ENCODE peak calls at places on chromosomes 13 and 19, in ten cellular contexts. Y, J, C, N, B, G, R, Z, X and E are unnamed samples.

GRCh38 chr19:18763674-18764590 is 27.2 kb downstream of the COMP start:
- DNase-seq in Y (no peak), J (no peak), C (peak), N (peak), B (peak), G (no peak), R (peak), Z (peak), X (no peak), E (peak)

GRCh38 chr13:93227280-93227905 is 786 bp downstream of the GPC6 start:
- DNase-seq in Y (no peak), J (no peak), C (peak), N (no peak), B (no peak), G (no peak), R (peak), Z (peak), X (no peak), E (no peak)

GRCh38 chr19:2615782-2616181 is 86.7 kb downstream of the GNG7 start:
- DNase-seq in Y (no peak), J (no peak), C (no peak), N (no peak), B (no peak), G (no peak), R (no peak), Z (no peak), X (no peak), E (no peak)

GRCh38 chr13:38883783-38884182 is 106.8 kb downstream of the STOML3 start:
- DNase-seq in Y (no peak), J (no peak), C (peak), N (no peak), B (no peak), G (no peak), R (peak), Z (no peak), X (no peak), E (no peak)

GRCh38 chr19:2270157-2270571 is 11.8 kb downstream of the PEAK3 start:
- DNase-seq in Y (no peak), J (no peak), C (no peak), N (no peak), B (peak), G (peak), R (peak), Z (peak), X (peak), E (no peak)

GRCh38 chr19:49408816-49409440 is 14.3 kb downstream of the PTH2 start:
- DNase-seq in Y (no peak), J (no peak), C (no peak), N (no peak), B (no peak), G (no peak), R (no peak), Z (no peak), X (no peak), E (no peak)

GRCh38 chr19:29873024-29873800 is 61.4 kb downstream of the CCNE1 start:
- DNase-seq in Y (no peak), J (no peak), C (no peak), N (no peak), B (peak), G (peak), R (peak), Z (peak), X (peak), E (no peak)

GRCh38 chr13:71590654-71591148 is 276.3 kb downstream of the DACH1 start:
- DNase-seq in Y (no peak), J (no peak), C (no peak), N (no peak), B (no peak), G (no peak), R (no peak), Z (no peak), X (no peak), E (no peak)

GRCh38 chr13:79237981-79238380 is 168.1 kb downstream of the RBM26 start:
- DNase-seq in Y (no peak), J (no peak), C (no peak), N (no peak), B (no peak), G (no peak), R (no peak), Z (no peak), X (no peak), E (no peak)

GRCh38 chr19:1406496-1406817 is 929 bp upstream of the DAZAP1 start:
- DNase-seq in Y (no peak), J (no peak), C (no peak), N (no peak), B (no peak), G (no peak), R (no peak), Z (no peak), X (no peak), E (no peak)

GRCh38 chr13:57631607-57632275 is at the start of gene PCDH17:
- DNase-seq in Y (peak), J (no peak), C (peak), N (peak), B (no peak), G (peak), R (peak), Z (peak), X (peak), E (no peak)

GRCh38 chr13:110353339-110353977 is 46.4 kb downstream of the COL4A2 start:
- DNase-seq in Y (no peak), J (no peak), C (no peak), N (no peak), B (no peak), G (no peak), R (no peak), Z (no peak), X (no peak), E (no peak)

GRCh38 chr19:11019824-11020223 is 59.0 kb downstream of the SMARCA4 start:
- DNase-seq in Y (peak), J (no peak), C (no peak), N (no peak), B (no peak), G (no peak), R (peak), Z (peak), X (peak), E (no peak)

GRCh38 chr19:27971071-27971470 is 1241.9 kb downstream of the UQCRFS1 start:
- DNase-seq in Y (no peak), J (no peak), C (peak), N (no peak), B (no peak), G (no peak), R (no peak), Z (no peak), X (no peak), E (no peak)

GRCh38 chr13:102770435-102770834 is 3.2 kb downstream of the TEX30 start:
- DNase-seq in Y (no peak), J (no peak), C (no peak), N (no peak), B (no peak), G (no peak), R (no peak), Z (no peak), X (no peak), E (no peak)

GRCh38 chr19:48471836-48472235 is 2.7 kb downstream of the CYTH2 start:
- DNase-seq in Y (no peak), J (no peak), C (no peak), N (no peak), B (no peak), G (no peak), R (no peak), Z (no peak), X (no peak), E (no peak)

GRCh38 chr13:87941244-87941643 is 270.1 kb downstream of the SLITRK5 start:
- DNase-seq in Y (no peak), J (no peak), C (no peak), N (no peak), B (no peak), G (no peak), R (no peak), Z (no peak), X (no peak), E (no peak)

GRCh38 chr19:8320564-8321066 is 560 bp downstream of the NDUFA7 start:
- DNase-seq in Y (no peak), J (no peak), C (no peak), N (no peak), B (no peak), G (no peak), R (no peak), Z (no peak), X (no peak), E (no peak)

GRCh38 chr19:8308891-8309291 is 733 bp upstream of the CD320 start:
- DNase-seq in Y (peak), J (no peak), C (no peak), N (peak), B (peak), G (peak), R (no peak), Z (peak), X (peak), E (no peak)

GRCh38 chr19:56917998-56918397 is 77.5 kb upstream of the PEG3 start:
- DNase-seq in Y (no peak), J (no peak), C (no peak), N (no peak), B (no peak), G (no peak), R (no peak), Z (no peak), X (no peak), E (no peak)

GRCh38 chr19:869245-870177 is 10.0 kb downstream of the CFD start:
- DNase-seq in Y (peak), J (peak), C (peak), N (no peak), B (peak), G (peak), R (peak), Z (peak), X (peak), E (peak)

DNA sequence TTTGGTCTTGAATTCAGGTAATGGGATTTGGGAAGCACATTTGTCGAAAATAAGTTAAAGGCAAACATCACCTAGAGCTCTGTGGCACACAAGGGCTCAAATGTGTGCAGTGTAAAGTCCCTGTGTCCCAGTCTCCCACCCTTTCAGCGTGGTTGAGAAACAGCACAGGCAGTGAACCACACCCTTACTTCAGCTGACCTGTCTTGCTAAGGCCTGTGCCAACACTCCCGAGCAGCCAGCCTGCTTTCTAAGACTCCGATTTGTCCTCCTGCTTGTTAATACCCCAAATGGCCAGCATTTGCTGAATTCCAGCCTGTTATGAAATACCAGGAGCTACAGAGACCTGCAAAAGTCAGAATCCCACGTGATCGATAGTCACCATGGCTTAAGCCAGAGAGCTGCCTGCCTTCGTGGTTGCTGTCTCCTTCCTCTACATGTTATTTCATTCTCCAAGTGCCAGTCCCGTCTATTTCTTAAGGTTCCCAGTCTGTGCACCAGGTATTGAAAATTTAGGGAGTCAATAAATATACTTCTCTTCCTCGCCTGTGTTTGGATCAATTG is 200.5 kb downstream of the FGF9 start:
- DNase-seq in Y (no peak), J (no peak), C (no peak), N (no peak), B (peak), G (no peak), R (no peak), Z (no peak), X (no peak), E (no peak)
- H3K4me3 ChIP-seq in Y (no peak), J (no peak), C (no peak), N (no peak), B (no peak), G (no peak), R (no peak), Z (no peak), X (no peak), E (no peak)

GRCh38 chr19:32222594-32222993 is 122.8 kb upstream of the ZNF507 start:
- DNase-seq in Y (peak), J (no peak), C (no peak), N (no peak), B (peak), G (no peak), R (no peak), Z (no peak), X (no peak), E (no peak)
- TF ChIP-seq CTCF in Y (no peak), J (no peak), C (no peak), N (no peak), B (no peak), G (no peak), R (no peak), Z (no peak), X (no peak), E (no peak)

GRCh38 chr13:33202644-33203169 is 82.8 kb downstream of the STARD13 start:
- DNase-seq in Y (no peak), J (no peak), C (no peak), N (no peak), B (no peak), G (no peak), R (no peak), Z (no peak), X (no peak), E (no peak)
- H3K4me3 ChIP-seq in Y (no peak), J (peak), C (no peak), N (no peak), B (no peak), G (no peak), R (no peak), Z (no peak), X (no peak), E (no peak)

GRCh38 chr19:51824603-51825002 is 29.6 kb downstream of the FPR3 start:
- DNase-seq in Y (no peak), J (no peak), C (no peak), N (no peak), B (no peak), G (peak), R (no peak), Z (no peak), X (no peak), E (no peak)

GRCh38 chr19:51830263-51830662 is 35.3 kb downstream of the FPR3 start:
- DNase-seq in Y (no peak), J (no peak), C (no peak), N (no peak), B (no peak), G (no peak), R (peak), Z (no peak), X (no peak), E (no peak)
- TF ChIP-seq CTCF in Y (peak), J (no peak), C (no peak), N (no peak), B (no peak), G (peak), R (peak), Z (peak), X (peak), E (no peak)

GRCh38 chr19:9947441-9947840 is 11.1 kb upstream of the OLFM2 start:
- DNase-seq in Y (no peak), J (no peak), C (no peak), N (no peak), B (no peak), G (no peak), R (no peak), Z (no peak), X (no peak), E (no peak)

GRCh38 chr19:9943744-9944143 is 7.4 kb upstream of the OLFM2 start:
- DNase-seq in Y (no peak), J (no peak), C (no peak), N (no peak), B (no peak), G (no peak), R (no peak), Z (no peak), X (no peak), E (no peak)

GRCh38 chr19:9941236-9941635 is 4.9 kb upstream of the OLFM2 start:
- DNase-seq in Y (no peak), J (no peak), C (no peak), N (no peak), B (no peak), G (no peak), R (peak), Z (no peak), X (no peak), E (no peak)

GRCh38 chr19:9941646-9942045 is 5.3 kb upstream of the OLFM2 start:
- DNase-seq in Y (no peak), J (no peak), C (no peak), N (no peak), B (no peak), G (no peak), R (no peak), Z (no peak), X (no peak), E (no peak)

DNA sequence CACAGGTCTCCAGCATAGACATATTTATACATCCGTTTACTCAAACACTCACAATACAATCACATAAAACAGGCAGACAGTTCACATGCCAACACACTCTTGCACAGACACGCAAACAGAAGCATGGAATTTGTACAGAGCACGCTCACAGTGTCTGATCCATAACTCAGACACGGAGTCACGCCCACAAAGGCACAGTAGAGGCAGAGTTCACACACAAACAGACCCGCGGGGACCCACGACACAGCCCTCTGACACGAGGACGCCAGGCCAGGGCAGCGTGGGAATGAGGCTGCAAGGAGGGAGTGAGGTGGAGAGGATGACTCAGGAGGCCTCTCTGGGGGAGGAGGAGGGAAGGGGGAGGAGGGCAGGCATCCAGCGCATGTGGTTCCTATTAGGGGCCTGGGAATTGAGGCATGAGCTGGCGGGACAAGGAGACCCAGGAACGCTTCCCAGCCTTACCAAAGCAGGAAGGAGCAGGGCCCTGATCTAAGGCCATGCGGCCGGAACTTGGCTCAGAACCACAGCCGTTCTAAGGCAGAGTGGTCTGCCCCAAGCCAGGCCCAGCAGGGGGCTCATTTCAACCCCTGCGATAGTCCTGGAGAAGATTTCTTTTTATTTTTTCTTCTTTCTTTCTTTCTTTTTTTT is 9.1 kb upstream of the OLFM2 start:
- DNase-seq in Y (peak), J (peak), C (peak), N (peak), B (peak), G (peak), R (peak), Z (peak), X (peak), E (peak)
- H3K4me3 ChIP-seq in Y (no peak), J (peak), C (no peak), N (no peak), B (no peak), G (no peak), R (no peak), Z (no peak), X (no peak), E (peak)

GRCh38 chr19:15696654-15697194 is 23.8 kb downstream of the CYP4F12 start:
- DNase-seq in Y (no peak), J (no peak), C (no peak), N (no peak), B (no peak), G (no peak), R (no peak), Z (no peak), X (no peak), E (no peak)

GRCh38 chr19:15701757-15702589 is 25.9 kb upstream of the OR10H2 start:
- DNase-seq in Y (no peak), J (no peak), C (no peak), N (no peak), B (peak), G (no peak), R (no peak), Z (no peak), X (no peak), E (no peak)

DNA sequence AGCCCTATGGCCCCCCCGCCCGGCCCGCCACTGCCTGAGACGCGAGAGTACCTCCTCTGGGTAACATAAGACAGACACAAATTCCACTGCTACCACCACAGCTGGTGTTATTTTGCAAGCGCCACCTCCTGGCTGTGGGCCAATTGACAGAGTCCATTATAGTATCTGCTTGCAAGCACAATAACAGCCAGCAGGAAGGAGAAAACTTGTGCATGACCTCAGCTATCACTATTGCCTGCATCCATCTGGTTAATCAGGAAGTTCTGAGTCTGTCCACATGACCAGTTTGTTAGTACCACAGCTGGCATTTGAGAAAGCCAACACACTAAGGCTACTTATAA is 25.3 kb upstream of the OR10H2 start:
- DNase-seq in Y (peak), J (no peak), C (no peak), N (peak), B (peak), G (peak), R (peak), Z (peak), X (peak), E (peak)
- TF ChIP-seq CTCF in Y (no peak), J (no peak), C (no peak), N (no peak), B (no peak), G (no peak), R (no peak), Z (no peak), X (no peak), E (no peak)

GRCh38 chr19:13909430-13909829 is 3.4 kb downstream of the CC2D1A start:
- DNase-seq in Y (no peak), J (no peak), C (no peak), N (no peak), B (no peak), G (no peak), R (no peak), Z (no peak), X (no peak), E (no peak)

GRCh38 chr19:13905634-13906524 is at the start of the genes BRME1 and CC2D1A:
- DNase-seq in Y (peak), J (peak), C (peak), N (peak), B (peak), G (peak), R (peak), Z (peak), X (peak), E (no peak)

GRCh38 chr19:13906525-13906904 is 514 bp downstream of the CC2D1A start:
- DNase-seq in Y (no peak), J (no peak), C (no peak), N (no peak), B (no peak), G (no peak), R (no peak), Z (no peak), X (peak), E (no peak)

GRCh38 chr19:13908674-13909073 is 2.7 kb downstream of the CC2D1A start:
- DNase-seq in Y (no peak), J (no peak), C (no peak), N (no peak), B (no peak), G (no peak), R (no peak), Z (no peak), X (no peak), E (no peak)

DNA sequence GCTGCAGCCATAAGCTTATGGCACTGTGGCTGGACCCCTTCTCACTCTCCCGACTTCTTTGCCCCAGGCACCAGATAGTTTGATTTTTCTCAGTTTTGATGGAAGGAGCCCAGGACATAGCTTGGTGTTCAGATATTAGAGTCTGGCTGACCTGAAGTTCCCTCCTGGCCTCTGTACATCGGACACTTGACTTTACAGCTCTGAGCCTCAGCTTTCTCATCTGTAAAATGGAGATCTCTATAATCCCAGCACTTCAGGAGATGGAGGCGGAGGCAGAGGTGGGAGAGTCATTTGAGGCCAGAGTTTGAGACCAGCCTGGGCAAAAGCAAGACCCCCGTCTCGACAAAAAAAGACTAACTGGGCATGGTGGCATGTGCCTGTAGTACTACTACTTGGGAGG is 909 bp downstream of the CC2D1A start:
- DNase-seq in Y (no peak), J (no peak), C (no peak), N (no peak), B (no peak), G (no peak), R (no peak), Z (no peak), X (no peak), E (no peak)
- H3K4me3 ChIP-seq in Y (peak), J (peak), C (peak), N (peak), B (peak), G (peak), R (peak), Z (peak), X (peak), E (peak)